ENCODE peak calls at places on chromosomes 2 and 18, in four cellular contexts. G, Z, P and R are unnamed samples.

GRCh38 chr18:31399336-31400032 is 22.9 kb downstream of the DSG4 start:
- DNase-seq in G (peak; percentile 83), P (no peak), Z (no peak), R (no peak)

GRCh38 chr18:53457068-53457467 is 767.4 kb downstream of the MBD2 start:
- DNase-seq in P (no peak), G (peak; percentile 84), Z (peak; percentile 26), R (no peak)

GRCh38 chr2:3536682-3537632 is 17.6 kb upstream of the ADI1 start:
- DNase-seq in P (peak; percentile 45), G (no peak), Z (peak; percentile 66), R (peak; percentile 33)

GRCh38 chr18:76756491-76757288 is 65.7 kb upstream of the ZNF236 start:
- DNase-seq in Z (no peak), G (no peak), P (no peak), R (peak; percentile 28)

GRCh38 chr2:135074216-135074615 is 22.1 kb downstream of the RAB3GAP1 start:
- DNase-seq in P (no peak), G (no peak), Z (no peak), R (no peak)

GRCh38 chr2:176830362-176830761 is 382.2 kb upstream of the HNRNPA3 start:
- DNase-seq in Z (no peak), P (peak; percentile 14), G (no peak), R (no peak)

GRCh38 chr2:234495801-234496441 is 960 bp downstream of the ARL4C start:
- DNase-seq in Z (peak; percentile 30), P (peak; percentile 31), G (no peak), R (no peak)

GRCh38 chr2:25938345-25938744 is 44.0 kb downstream of the KIF3C start:
- DNase-seq in Z (no peak), P (no peak), G (no peak), R (no peak)

GRCh38 chr2:75064691-75065396 is 106.4 kb downstream of the POLE4 start:
- DNase-seq in P (peak; percentile 70), G (peak; percentile 63), Z (peak; percentile 71), R (peak; percentile 37)

GRCh38 chr18:77114564-77115391 is 17.8 kb downstream of the MBP start:
- DNase-seq in P (peak; percentile 51), Z (peak; percentile 96), G (peak; percentile 61), R (peak; percentile 52)

GRCh38 chr2:10404324-10405143 is 43.6 kb downstream of the ODC1 start:
- DNase-seq in G (peak; percentile 43), P (peak; percentile 33), Z (peak; percentile 29), R (no peak)

GRCh38 chr18:34222396-34223163 is 2.1 kb downstream of the NOL4 start:
- DNase-seq in Z (peak; percentile 1), P (peak; percentile 56), G (peak; percentile 9), R (no peak)

GRCh38 chr2:145724499-145724898 is 1204.6 kb upstream of the ZEB2 start:
- DNase-seq in P (no peak), Z (peak; percentile 46), G (peak; percentile 21), R (no peak)

GRCh38 chr2:25259744-25260124 is 82.0 kb downstream of the DNMT3A start:
- DNase-seq in G (no peak), Z (no peak), P (no peak), R (no peak)

GRCh38 chr2:4763009-4763408 is 929.2 kb upstream of the SOX11 start:
- DNase-seq in P (peak; percentile 38), G (peak; percentile 20), Z (no peak), R (no peak)

GRCh38 chr2:56239437-56239836 is 55.6 kb downstream of the CCDC85A start:
- DNase-seq in Z (no peak), G (peak; percentile 0), P (no peak), R (peak; percentile 83)

GRCh38 chr2:240433973-240434727 is 1.3 kb upstream of the GPC1 start:
- DNase-seq in G (peak; percentile 92), P (no peak), Z (peak; percentile 96), R (peak; percentile 97)

GRCh38 chr2:222900354-222900753 is 39.5 kb downstream of the ACSL3 start:
- DNase-seq in Z (no peak), P (no peak), G (peak; percentile 82), R (peak; percentile 21)

GRCh38 chr2:111118455-111119003 is 2.2 kb upstream of the BCL2L11 start:
- DNase-seq in P (peak; percentile 23), G (no peak), Z (no peak), R (no peak)

GRCh38 chr2:149617057-149617456 is 29.5 kb upstream of the MMADHC start:
- DNase-seq in Z (peak; percentile 56), G (peak; percentile 15), P (no peak), R (no peak)

GRCh38 chr2:50851891-50852290 is 180.0 kb downstream of the NRXN1 start:
- DNase-seq in Z (no peak), P (no peak), G (no peak), R (no peak)

GRCh38 chr2:202687276-202687675 is 52.5 kb downstream of the FAM117B start:
- DNase-seq in G (no peak), P (no peak), Z (no peak), R (no peak)

GRCh38 chr2:164642946-164643555 is 21.8 kb upstream of the GRB14 start:
- DNase-seq in P (no peak), G (no peak), Z (no peak), R (no peak)

GRCh38 chr2:215218587-215219577 is 80.5 kb upstream of the ABCA12 start:
- DNase-seq in G (no peak), P (no peak), Z (peak; percentile 63), R (peak; percentile 12)

GRCh38 chr2:101518470-101519172 is 43.7 kb upstream of the RFX8 start:
- DNase-seq in Z (peak; percentile 75), G (peak; percentile 61), P (peak; percentile 24), R (peak; percentile 52)
- TF ChIP-seq CTCF in Z (peak; percentile 46), G (peak; percentile 58), P (no peak), R (peak; percentile 66)

GRCh38 chr2:40315684-40316083 is 136.2 kb downstream of the SLC8A1 start:
- DNase-seq in Z (peak; percentile 72), G (peak; percentile 71), P (no peak), R (peak; percentile 62)
- TF ChIP-seq CTCF in Z (no peak), G (no peak), P (no peak), R (no peak)

DNA sequence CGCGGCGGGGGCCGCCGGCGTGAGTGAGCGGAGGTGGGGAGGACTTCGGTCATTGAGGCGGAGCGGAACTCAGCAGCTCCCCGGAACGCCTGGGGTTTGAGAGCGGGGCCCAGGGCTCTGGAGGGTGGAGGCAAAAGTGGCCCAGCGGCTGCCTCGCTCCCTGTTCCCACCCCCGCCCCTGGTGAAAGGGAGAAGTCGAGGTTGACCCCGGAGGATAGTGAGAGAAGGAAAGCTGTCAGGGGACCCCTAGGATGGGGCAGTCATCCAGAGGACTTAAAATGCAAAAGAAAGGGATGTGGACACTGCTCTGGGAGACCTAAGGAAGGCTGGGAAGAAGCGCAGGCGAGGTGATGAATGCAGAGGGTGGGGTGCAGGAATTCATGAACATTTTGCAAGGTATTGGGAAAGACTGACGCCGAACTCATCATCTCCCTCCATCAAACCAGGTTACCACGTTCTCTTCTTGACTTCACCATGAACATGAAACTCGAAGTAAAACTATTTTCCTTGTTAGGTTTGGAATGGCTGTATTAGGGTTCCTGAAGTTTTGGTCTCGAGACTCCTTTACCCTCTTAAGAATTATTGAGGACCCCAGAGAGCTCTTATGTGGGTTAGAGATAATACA is 788 bp downstream of the MALT1 start:
- DNase-seq in Z (peak; percentile 42), P (no peak), G (peak; percentile 33), R (no peak)
- TF ChIP-seq CTCF in Z (no peak), P (no peak), G (no peak), R (peak; percentile 15)

DNA sequence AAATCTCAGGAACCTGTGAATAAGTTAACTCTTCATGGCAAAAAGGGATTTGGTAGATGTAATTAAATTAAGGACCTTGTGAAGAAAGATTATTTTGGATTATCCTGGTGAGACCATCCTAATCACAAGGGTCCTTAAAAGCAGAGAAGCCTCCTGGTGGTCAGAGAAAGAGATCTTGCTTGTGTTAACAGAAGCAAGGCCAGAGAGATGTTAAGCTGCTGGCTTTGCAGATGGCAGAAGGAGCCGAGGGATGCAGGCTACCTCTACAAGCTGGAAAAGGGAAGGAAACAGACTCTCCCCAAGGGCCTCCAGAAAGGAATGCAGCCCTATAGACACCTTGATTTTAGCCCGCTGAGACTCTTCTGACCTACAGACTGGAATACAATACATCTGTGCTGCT is 197.0 kb downstream of the STK39 start:
- DNase-seq in P (no peak), G (no peak), Z (no peak), R (no peak)
- TF ChIP-seq CTCF in P (no peak), G (no peak), Z (no peak), R (peak; percentile 16)